ENCODE peak calls at places on chromosomes 5 and 9, in four cellular contexts. J, K, U and O are unnamed samples.

GRCh38 chr5:41508696-41509398 is 1.6 kb downstream of the PLCXD3 start:
- DNase-seq in J (no peak), K (no peak), U (no peak), O (no peak)

GRCh38 chr9:21964925-21965385 is 29.2 kb downstream of the CDKN2A start:
- DNase-seq in J (no peak), K (no peak), U (no peak), O (peak)

GRCh38 chr5:84327591-84327990 is 57.1 kb downstream of the EDIL3 start:
- DNase-seq in J (no peak), K (peak), U (no peak), O (no peak)

GRCh38 chr5:177604656-177605055 is 4.7 kb downstream of the B4GALT7 start:
- DNase-seq in J (no peak), K (no peak), U (no peak), O (no peak)

GRCh38 chr5:115465416-115465815 is 79.2 kb downstream of the FEM1C start:
- DNase-seq in J (no peak), K (no peak), U (no peak), O (no peak)

GRCh38 chr9:129235931-129236331 is 57.9 kb upstream of the IER5L start:
- DNase-seq in J (peak), K (no peak), U (no peak), O (no peak)

GRCh38 chr5:173645437-173645807 is 29.0 kb upstream of the BOD1 start:
- DNase-seq in J (no peak), K (no peak), U (no peak), O (no peak)

GRCh38 chr9:120862452-120862851 is 14.5 kb downstream of the PHF19 start:
- DNase-seq in J (no peak), K (no peak), U (no peak), O (no peak)

GRCh38 chr5:57940236-57940635 is 457.6 kb upstream of the ACTBL2 start:
- DNase-seq in J (no peak), K (no peak), U (no peak), O (no peak)

GRCh38 chr5:219492-219891 is 1.4 kb downstream of the SDHA start:
- DNase-seq in J (peak), K (no peak), U (no peak), O (no peak)

GRCh38 chr5:107744418-107745330 is 73.9 kb upstream of the EFNA5 start:
- DNase-seq in J (no peak), K (no peak), U (no peak), O (no peak)

GRCh38 chr9:69001921-69002320 is 12.0 kb downstream of the PRKACG start:
- DNase-seq in J (no peak), K (no peak), U (no peak), O (no peak)

GRCh38 chr5:34991486-34992238 is 56.1 kb downstream of the AGXT2 start:
- DNase-seq in J (no peak), K (no peak), U (peak), O (no peak)

GRCh38 chr5:140168371-140168770 is 6.6 kb upstream of the CYSTM1 start:
- DNase-seq in J (peak), K (no peak), U (no peak), O (no peak)

GRCh38 chr5:2914991-2915484 is 163.6 kb upstream of the IRX2 start:
- DNase-seq in J (no peak), K (no peak), U (no peak), O (no peak)

GRCh38 chr9:242461-243080 is 27.9 kb downstream of the DOCK8 start:
- DNase-seq in J (no peak), K (no peak), U (no peak), O (no peak)

GRCh38 chr5:135319458-135319857 is 79.6 kb downstream of the MACROH2A1 start:
- DNase-seq in J (no peak), K (no peak), U (no peak), O (no peak)

GRCh38 chr5:134003957-134004625 is 684 bp downstream of the VDAC1 start:
- DNase-seq in J (peak), K (peak), U (peak), O (no peak)

GRCh38 chr5:143306040-143306439 is 97.4 kb downstream of the NR3C1 start:
- DNase-seq in J (no peak), K (no peak), U (no peak), O (no peak)

GRCh38 chr9:135526730-135527571 is 5.7 kb downstream of the LCN1 start:
- DNase-seq in J (no peak), K (no peak), U (no peak), O (no peak)

GRCh38 chr5:57445006-57445714 is 37.5 kb downstream of the ACTBL2 start:
- DNase-seq in J (no peak), K (no peak), U (no peak), O (no peak)

DNA sequence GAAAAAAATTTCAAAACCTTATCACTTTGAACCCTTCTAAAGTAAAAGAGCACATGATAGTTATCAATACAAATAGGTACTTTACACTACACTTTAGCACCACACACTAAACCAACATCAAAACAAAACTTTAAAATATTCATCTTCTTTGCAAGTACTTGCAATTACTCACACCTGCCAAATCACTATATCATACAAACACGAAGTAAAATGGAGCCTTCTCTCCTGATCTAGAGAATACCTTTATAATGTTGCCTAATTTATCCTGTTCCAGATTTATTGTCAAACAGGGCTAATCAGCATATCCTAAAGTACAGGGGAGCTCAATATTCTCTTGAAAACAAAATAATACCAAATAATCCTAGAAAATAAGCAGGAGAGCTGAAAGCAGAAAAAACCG is 3.0 kb downstream of the RNF145 start:
- DNase-seq in J (no peak), K (no peak), U (no peak), O (no peak)
- H3K27ac ChIP-seq in J (peak), K (no peak), U (peak), O (peak)

GRCh38 chr9:27471789-27472585 is 52.1 kb upstream of the IFNK start:
- DNase-seq in J (no peak), K (no peak), U (no peak), O (no peak)
- H3K27ac ChIP-seq in J (no peak), K (no peak), U (no peak), O (no peak)

DNA sequence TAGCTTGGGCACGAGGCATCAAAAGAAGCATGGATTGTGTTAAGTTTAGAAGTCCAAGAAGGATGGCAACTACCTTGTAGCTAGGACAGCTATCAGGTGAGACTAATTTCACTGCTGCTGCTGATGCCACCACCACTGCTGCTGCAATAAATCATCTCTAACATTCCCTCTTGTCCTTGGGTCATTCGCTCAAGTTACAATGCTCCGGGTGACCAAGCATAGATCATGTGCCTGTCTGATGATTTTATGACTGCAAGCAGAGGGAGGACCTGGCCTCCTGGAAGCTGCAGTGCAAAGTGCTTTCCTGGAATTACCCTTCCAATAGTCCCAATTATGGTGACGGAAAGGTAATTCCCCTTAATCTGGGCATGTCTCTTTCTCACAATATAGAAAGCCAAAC is 334.4 kb downstream of the PRELID2 start:
- DNase-seq in J (no peak), K (no peak), U (no peak), O (no peak)
- H3K27ac ChIP-seq in J (no peak), K (no peak), U (no peak), O (no peak)

GRCh38 chr5:111829701-111830100 is 72.7 kb upstream of the NREP start:
- DNase-seq in J (no peak), K (peak), U (peak), O (peak)
- H3K27ac ChIP-seq in J (no peak), K (no peak), U (peak), O (peak)

GRCh38 chr5:132227485-132228240 is at the start of gene P4HA2:
- DNase-seq in J (no peak), K (peak), U (peak), O (no peak)

GRCh38 chr5:132229236-132229635 is 1.6 kb upstream of the P4HA2 start:
- DNase-seq in J (no peak), K (no peak), U (no peak), O (no peak)

GRCh38 chr5:132227235-132227484 is 493 bp downstream of the P4HA2 start:
- DNase-seq in J (no peak), K (no peak), U (no peak), O (no peak)

GRCh38 chr5:132226516-132227234 is 978 bp downstream of the P4HA2 start:
- DNase-seq in J (no peak), K (no peak), U (no peak), O (no peak)

DNA sequence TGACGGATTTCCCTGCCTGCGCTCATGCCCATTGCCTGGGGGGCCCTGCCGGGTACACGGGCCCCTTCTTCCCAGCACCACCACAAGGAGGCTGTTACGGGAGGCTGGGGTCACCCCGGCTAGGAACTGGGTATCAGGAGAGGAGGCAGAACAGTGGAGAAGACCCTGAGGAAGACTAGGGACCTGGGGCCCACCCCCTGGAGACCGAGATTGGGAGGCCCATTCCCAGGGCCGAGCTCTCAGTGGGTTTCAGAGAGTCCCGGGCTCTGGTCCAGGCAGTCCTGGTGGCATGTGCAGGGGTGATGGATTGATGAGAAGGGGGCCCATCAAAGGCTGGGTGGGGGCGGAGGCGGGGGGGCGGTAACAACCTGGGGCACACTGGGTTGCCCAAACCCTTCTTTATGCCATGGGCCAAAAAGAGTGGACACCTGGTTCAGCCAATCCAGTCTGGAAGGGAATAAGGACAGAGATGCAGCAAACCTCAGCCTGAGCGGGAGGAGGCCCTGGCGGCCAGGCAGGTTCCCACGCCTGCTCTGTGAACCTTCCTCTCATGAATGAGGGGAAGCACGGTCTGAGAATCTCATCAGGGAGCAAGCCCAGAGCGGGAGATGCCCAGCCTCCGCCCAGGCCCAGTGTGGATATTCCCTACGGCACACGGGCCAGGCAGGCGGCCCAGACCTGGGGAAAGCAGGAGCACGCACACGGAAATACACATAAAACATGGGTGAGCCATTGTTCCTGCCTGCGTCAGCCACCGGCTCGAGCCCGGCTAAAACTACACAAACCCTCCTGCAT is 785 bp upstream of the P4HA2 start:
- DNase-seq in J (no peak), K (no peak), U (no peak), O (no peak)
- H3K27ac ChIP-seq in J (no peak), K (peak), U (peak), O (no peak)